ENCODE peak calls at places on chromosomes 12 and 14, in seven cellular contexts. D is HCEC 1CT; F is T-helper 2 cell treated with Interferon-gamma antibody and Interleukin-4, amounts not matched to agents 5 μg/mL and 100 μg/mL, for 36 hours; E is stimulated activated CD4-positive, alpha-beta T cell treated with anti-CD3 and anti-CD28 coated beads, Interleukin-2, amount 100 ng/mL, for 4 hours; B is AML-193; V is ACHN; K is glutamatergic neuron. X is an unnamed sample.

GRCh38 chr12:579450-580110 is 83.7 kb downstream of the NINJ2 start:
- DNase-seq in E (no peak), F (no peak), D (no peak), V (no peak), B (no peak), K (no peak), X (no peak)

GRCh38 chr14:75979071-75979571 is 2.7 kb downstream of the TGFB3 start:
- DNase-seq in V (peak; percentile 24), F (no peak), K (peak; percentile 66), D (peak; percentile 30), B (no peak), E (no peak), X (peak; percentile 54)

GRCh38 chr12:76276499-76277151 is 71.6 kb downstream of the BBS10 start:
- DNase-seq in V (no peak), B (no peak), E (no peak), K (no peak), D (no peak), F (no peak), X (no peak)

GRCh38 chr12:124053855-124054254 is 80.8 kb downstream of the ZNF664 start:
- DNase-seq in F (no peak), E (no peak), K (peak; percentile 60), D (peak; percentile 41), V (no peak), B (no peak), X (peak; percentile 47)

GRCh38 chr12:107759410-107759809 is 1.5 kb downstream of the PRDM4 start:
- DNase-seq in F (peak; percentile 37), K (no peak), D (peak; percentile 82), E (no peak), B (peak; percentile 21), V (peak; percentile 92), X (peak; percentile 48)

GRCh38 chr12:26239508-26240328 is 44.3 kb downstream of the SSPN start:
- DNase-seq in E (no peak), D (peak; percentile 44), K (no peak), F (no peak), V (peak; percentile 92), B (no peak), X (peak; percentile 24)

GRCh38 chr14:68939893-68940613 is 39.0 kb downstream of the ACTN1 start:
- DNase-seq in F (no peak), V (peak; percentile 96), K (peak; percentile 56), E (no peak), D (peak; percentile 96), B (no peak), X (no peak)

GRCh38 chr12:126747530-126748149 is 1519.3 kb upstream of the TMEM132C start:
- DNase-seq in F (peak; percentile 43), V (peak; percentile 41), K (peak; percentile 54), E (peak; percentile 29), B (peak; percentile 17), D (no peak), X (peak; percentile 38)

GRCh38 chr12:104720346-104721064 is 237.6 kb downstream of the SLC41A2 start:
- DNase-seq in B (no peak), V (no peak), E (peak; percentile 28), F (peak; percentile 68), K (no peak), D (no peak), X (no peak)

GRCh38 chr14:73049428-73049827 is 8.9 kb upstream of the RBM25 start:
- DNase-seq in K (no peak), F (no peak), E (no peak), V (no peak), D (no peak), B (no peak), X (no peak)

GRCh38 chr14:32183151-32184048 is 18.4 kb upstream of the RNU6-7 start:
- DNase-seq in E (no peak), K (no peak), D (no peak), B (no peak), F (no peak), V (no peak), X (no peak)

GRCh38 chr12:122867701-122868461 is 28.0 kb downstream of the VPS37B start:
- DNase-seq in E (no peak), B (no peak), D (no peak), F (no peak), V (peak; percentile 43), K (no peak), X (no peak)

GRCh38 chr14:100914597-100915021 is 11.1 kb upstream of the RTL1 start:
- DNase-seq in K (no peak), D (peak; percentile 9), F (no peak), E (no peak), V (no peak), B (no peak), X (no peak)

GRCh38 chr14:89908712-89909450 is 45.6 kb downstream of the EFCAB11 start:
- DNase-seq in F (no peak), V (no peak), B (no peak), K (no peak), D (no peak), E (no peak), X (no peak)

GRCh38 chr14:103204852-103205540 is 81.7 kb downstream of the TNFAIP2 start:
- DNase-seq in E (no peak), K (no peak), F (no peak), B (no peak), V (no peak), D (no peak), X (peak; percentile 24)

GRCh38 chr14:21091784-21092146 is 6.7 kb downstream of the ZNF219 start:
- DNase-seq in F (no peak), V (no peak), K (no peak), D (no peak), B (no peak), E (no peak), X (no peak)

GRCh38 chr14:41605550-41606248 is 977 bp upstream of the LRFN5 start:
- DNase-seq in E (no peak), V (no peak), D (no peak), F (no peak), K (peak; percentile 63), B (no peak), X (no peak)

GRCh38 chr14:103679351-103679750 is 35.9 kb downstream of the XRCC3 start:
- DNase-seq in B (peak; percentile 22), E (peak; percentile 7), F (no peak), K (no peak), V (peak; percentile 33), D (no peak), X (peak; percentile 78)

GRCh38 chr12:89663577-89664357 is 44.9 kb downstream of the ATP2B1 start:
- DNase-seq in K (no peak), D (peak; percentile 22), V (peak; percentile 10), F (no peak), E (peak; percentile 15), B (no peak), X (peak; percentile 83)

GRCh38 chr12:95481888-95482287 is 7.9 kb downstream of the METAP2 start:
- DNase-seq in F (no peak), B (no peak), K (no peak), D (no peak), E (no peak), V (no peak), X (no peak)

GRCh38 chr12:90076851-90077319 is 368.2 kb upstream of the ATP2B1 start:
- DNase-seq in F (no peak), B (no peak), E (no peak), K (no peak), D (no peak), V (no peak), X (no peak)

GRCh38 chr14:102415671-102416070 is 52.9 kb downstream of the TECPR2 start:
- DNase-seq in D (no peak), K (no peak), E (no peak), V (no peak), B (no peak), F (no peak), X (no peak)

GRCh38 chr14:50812180-50812579 is 18.8 kb downstream of the NIN start:
- DNase-seq in D (no peak), B (no peak), V (no peak), K (no peak), F (no peak), E (no peak), X (no peak)

GRCh38 chr14:67815573-67816235 is 686 bp downstream of the ZFYVE26 start:
- DNase-seq in F (no peak), K (no peak), V (peak; percentile 32), D (peak; percentile 36), B (peak; percentile 30), E (no peak), X (peak; percentile 40)

GRCh38 chr14:47959753-47960152 is 284.3 kb upstream of the MDGA2 start:
- DNase-seq in F (no peak), K (no peak), D (no peak), V (no peak), E (no peak), B (no peak), X (no peak)

GRCh38 chr12:52769946-52770345 is 7.2 kb downstream of the KRT76 start:
- DNase-seq in D (no peak), B (no peak), F (no peak), E (no peak), K (no peak), V (no peak), X (no peak)